ENCODE peak calls at places on chromosomes 1 and 21, in four cellular contexts. K is stimulated activated effector memory CD8-positive, alpha-beta T cell treated with anti-CD3 and anti-CD28 coated beads, Interleukin-12 subunit alpha, Interleukin-12 subunit beta, amount 100 ng/mL, for 72 hours; Y is T1000; I is colonic mucosa. A is an unnamed sample.
A peak's percentile ranks its signal among the peaks of the same experiment; 100 is the strongest.

GRCh38 chr1:116825735-116826438 is 71.7 kb downstream of the CD2 start:
- DNase-seq in K (no peak), Y (no peak), I (peak; percentile 92), A (peak; percentile 11)

GRCh38 chr1:66436378-66437135 is 97.4 kb upstream of the SGIP1 start:
- DNase-seq in K (peak; percentile 73), Y (peak; percentile 58), I (no peak), A (peak; percentile 77)

GRCh38 chr1:115084902-115085505 is 4.3 kb downstream of the TSPAN2 start:
- DNase-seq in K (no peak), Y (no peak), I (no peak), A (no peak)

GRCh38 chr1:178531897-178532296 is 19.0 kb downstream of the TEX35 start:
- DNase-seq in K (no peak), Y (no peak), I (no peak), A (no peak)

GRCh38 chr1:27503961-27504587 is 14.1 kb upstream of the WASF2 start:
- DNase-seq in K (no peak), Y (no peak), I (no peak), A (no peak)

GRCh38 chr1:239858058-239858457 is 233.6 kb upstream of the FMN2 start:
- DNase-seq in K (no peak), Y (no peak), I (no peak), A (peak; percentile 54)

GRCh38 chr21:28684351-28684750 is 308.3 kb downstream of the LTN1 start:
- DNase-seq in K (no peak), Y (no peak), I (no peak), A (no peak)

GRCh38 chr1:3060601-3061551 is 8.1 kb upstream of the PRDM16 start:
- DNase-seq in K (no peak), Y (no peak), I (no peak), A (no peak)

GRCh38 chr1:45685308-45686080 is 839 bp downstream of the GPBP1L1 start:
- DNase-seq in K (no peak), Y (no peak), I (peak; percentile 49), A (peak; percentile 26)

GRCh38 chr1:1067284-1068076 is 6.6 kb downstream of the RNF223 start:
- DNase-seq in K (no peak), Y (no peak), I (no peak), A (no peak)

GRCh38 chr1:162349635-162350330 is 26.9 kb downstream of the SPATA46 start:
- DNase-seq in K (no peak), Y (no peak), I (peak; percentile 54), A (no peak)

GRCh38 chr21:29342394-29342957 is 43.8 kb downstream of the BACH1 start:
- DNase-seq in K (peak; percentile 80), Y (peak; percentile 67), I (no peak), A (peak; percentile 76)

GRCh38 chr1:55425310-55425930 is 210.3 kb upstream of the USP24 start:
- DNase-seq in K (no peak), Y (no peak), I (no peak), A (no peak)

GRCh38 chr1:23545851-23546250 is 13.4 kb downstream of the ID3 start:
- DNase-seq in K (no peak), Y (no peak), I (peak; percentile 68), A (no peak)

GRCh38 chr1:186722711-186723309 is 42.6 kb upstream of the PTGS2 start:
- DNase-seq in K (no peak), Y (no peak), I (peak; percentile 31), A (peak; percentile 65)

GRCh38 chr1:2258996-2259395 is 30.9 kb downstream of the SKI start:
- DNase-seq in K (no peak), Y (no peak), I (no peak), A (no peak)

GRCh38 chr21:39537571-39537970 is 75.2 kb upstream of the B3GALT5 start:
- DNase-seq in K (no peak), Y (no peak), I (peak; percentile 50), A (no peak)

GRCh38 chr1:210252621-210253041 is 20.0 kb downstream of the SERTAD4 start:
- DNase-seq in K (no peak), Y (no peak), I (peak; percentile 84), A (no peak)

GRCh38 chr1:226985839-226986463 is 45.9 kb downstream of the COQ8A start:
- DNase-seq in K (peak; percentile 44), Y (no peak), I (peak; percentile 17), A (no peak)

GRCh38 chr1:166121010-166121409 is 45.8 kb downstream of the FAM78B start:
- DNase-seq in K (no peak), Y (no peak), I (no peak), A (no peak)

GRCh38 chr1:171644805-171645483 is 7.5 kb downstream of the MYOC start:
- DNase-seq in K (peak; percentile 82), Y (peak; percentile 4), I (peak; percentile 89), A (peak; percentile 67)

GRCh38 chr21:35201288-35201687 is 152.2 kb upstream of the RUNX1 start:
- DNase-seq in K (no peak), Y (no peak), I (no peak), A (no peak)

GRCh38 chr1:46401964-46402626 is 8.0 kb downstream of the FAAH start:
- DNase-seq in K (no peak), Y (no peak), I (peak; percentile 93), A (peak; percentile 93)

GRCh38 chr1:26913754-26914619 is at the start of gene NR0B2:
- DNase-seq in K (no peak), Y (no peak), I (peak; percentile 91), A (no peak)

GRCh38 chr1:64513557-64513956 is 43.6 kb downstream of the CACHD1 start:
- DNase-seq in K (no peak), Y (no peak), I (no peak), A (no peak)

GRCh38 chr1:12038356-12039140 is 19.2 kb downstream of the MIIP start:
- DNase-seq in K (no peak), Y (no peak), I (no peak), A (no peak)

GRCh38 chr1:178659789-178660208 is 65.2 kb upstream of the RALGPS2 start:
- DNase-seq in K (no peak), Y (no peak), I (no peak), A (no peak)

GRCh38 chr1:48596036-48596435 is 124.0 kb upstream of the SPATA6 start:
- DNase-seq in K (no peak), Y (no peak), I (no peak), A (no peak)

GRCh38 chr1:147630447-147630846 is 39.9 kb downstream of the ACP6 start:
- DNase-seq in K (no peak), Y (no peak), I (no peak), A (no peak)

GRCh38 chr1:99110140-99111041 is 105.7 kb upstream of the PLPPR5 start:
- DNase-seq in K (no peak), Y (no peak), I (no peak), A (no peak)

GRCh38 chr1:227666286-227666685 is 68.8 kb downstream of the JMJD4 start:
- DNase-seq in K (no peak), Y (no peak), I (no peak), A (no peak)

GRCh38 chr1:92749024-92749634 is 35.8 kb downstream of the EVI5 start:
- DNase-seq in K (no peak), Y (no peak), I (peak; percentile 63), A (peak; percentile 71)

GRCh38 chr1:220886470-220887201 is 7.4 kb downstream of the HLX start:
- DNase-seq in K (peak; percentile 30), Y (no peak), I (no peak), A (no peak)

GRCh38 chr1:111190931-111191451 is 9.5 kb downstream of the DENND2D start:
- DNase-seq in K (no peak), Y (no peak), I (no peak), A (peak; percentile 54)